ENCODE peak calls at places on chromosomes 6 and 20, in seven cellular contexts. N, F, D, W, Q, H and J are unnamed samples.
A peak's percentile ranks its signal among the peaks of the same experiment; 100 is the strongest.

GRCh38 chr6:135116566-135116965 is 61.9 kb upstream of the HBS1L start:
- DNase-seq in D (no peak), N (no peak), Q (no peak), H (no peak), F (no peak), W (no peak), J (no peak)

GRCh38 chr6:149235130-149235561 is 82.4 kb upstream of the TAB2 start:
- DNase-seq in D (peak; percentile 40), F (peak; percentile 84), W (no peak), N (peak; percentile 80), H (peak; percentile 18), Q (peak; percentile 35), J (peak; percentile 89)

GRCh38 chr6:159762681-159763293 is 942 bp downstream of the ACAT2 start:
- DNase-seq in W (no peak), Q (no peak), D (no peak), F (peak; percentile 48), H (peak; percentile 21), N (peak; percentile 50), J (no peak)

GRCh38 chr6:56999049-56999448 is 44.1 kb downstream of the BEND6 start:
- DNase-seq in W (no peak), F (peak; percentile 93), N (peak; percentile 71), D (no peak), Q (no peak), H (no peak), J (no peak)

GRCh38 chr6:152130441-152130840 is 323.0 kb downstream of the ESR1 start:
- DNase-seq in F (peak; percentile 80), H (no peak), N (peak; percentile 44), W (no peak), D (no peak), Q (no peak), J (no peak)

GRCh38 chr6:164130151-164130550 is 715.6 kb downstream of the QKI start:
- DNase-seq in W (no peak), Q (peak; percentile 26), N (no peak), F (no peak), D (peak; percentile 37), H (no peak), J (no peak)

GRCh38 chr6:137475103-137475502 is 19.1 kb downstream of the OLIG3 start:
- DNase-seq in F (no peak), D (no peak), W (no peak), N (no peak), Q (no peak), H (no peak), J (no peak)

GRCh38 chr6:73823046-73823735 is 127.2 kb downstream of the CD109 start:
- DNase-seq in D (no peak), H (no peak), W (no peak), Q (no peak), F (no peak), N (no peak), J (no peak)

GRCh38 chr6:123909989-123910388 is 106.3 kb downstream of the NKAIN2 start:
- DNase-seq in F (no peak), N (no peak), Q (no peak), W (no peak), H (no peak), D (no peak), J (no peak)

GRCh38 chr6:42520786-42521607 is 42.8 kb upstream of the UBR2 start:
- DNase-seq in N (peak; percentile 13), F (peak; percentile 90), H (peak; percentile 5), Q (no peak), D (no peak), W (no peak), J (no peak)

GRCh38 chr6:56381852-56382251 is 134.5 kb upstream of the COL21A1 start:
- DNase-seq in W (no peak), H (no peak), D (no peak), F (peak; percentile 49), Q (no peak), N (peak; percentile 84), J (no peak)

GRCh38 chr20:64242003-64242796 is 13.3 kb upstream of the PCMTD2 start:
- DNase-seq in W (no peak), N (no peak), Q (no peak), F (no peak), H (no peak), D (no peak), J (no peak)

DNA sequence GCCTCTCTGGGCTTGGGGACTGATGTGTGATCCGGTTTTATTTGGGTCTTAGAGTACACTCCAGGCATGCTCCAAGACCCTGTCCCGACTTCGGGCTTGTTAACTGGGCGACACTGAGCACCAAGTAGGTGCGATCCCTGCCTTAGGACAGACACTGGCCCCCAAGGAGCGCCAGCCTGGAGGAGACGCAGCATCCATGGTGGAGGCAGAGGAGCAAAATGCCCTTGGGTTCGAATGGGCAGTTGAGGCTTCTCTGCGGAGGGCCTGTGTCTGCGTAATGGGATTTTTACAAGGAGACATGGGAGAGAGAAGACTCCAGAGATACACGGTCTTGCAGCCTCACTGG is 593 bp upstream of the LEMD2 start:
- DNase-seq in N (no peak), D (no peak), W (no peak), H (no peak), F (no peak), Q (no peak), J (no peak)
- H3K4me3 ChIP-seq in N (peak overlapping the region; percentile 71), D (no peak overlapping the region), W (no peak overlapping the region), H (peak overlapping the region; percentile 93), F (peak overlapping the region; percentile 61), Q (peak overlapping the region; percentile 21), J (peak overlapping the region; percentile 92)

GRCh38 chr6:54717849-54718455 is 128.6 kb upstream of the FAM83B start:
- DNase-seq in F (peak; percentile 93), W (peak; percentile 21), N (peak; percentile 81), H (peak; percentile 61), D (peak; percentile 14), Q (peak; percentile 58), J (peak; percentile 42)

GRCh38 chr6:54718541-54719023 is 128.0 kb upstream of the FAM83B start:
- DNase-seq in W (no peak), H (no peak), F (peak; percentile 62), N (peak; percentile 66), Q (no peak), D (no peak), J (no peak)

GRCh38 chr6:54715990-54716389 is 130.6 kb upstream of the FAM83B start:
- DNase-seq in H (no peak), W (no peak), Q (no peak), N (no peak), F (peak; percentile 50), D (no peak), J (no peak)

GRCh38 chr6:54719633-54720032 is 126.9 kb upstream of the FAM83B start:
- DNase-seq in D (no peak), N (no peak), W (no peak), H (no peak), F (no peak), Q (no peak), J (peak; percentile 36)

DNA sequence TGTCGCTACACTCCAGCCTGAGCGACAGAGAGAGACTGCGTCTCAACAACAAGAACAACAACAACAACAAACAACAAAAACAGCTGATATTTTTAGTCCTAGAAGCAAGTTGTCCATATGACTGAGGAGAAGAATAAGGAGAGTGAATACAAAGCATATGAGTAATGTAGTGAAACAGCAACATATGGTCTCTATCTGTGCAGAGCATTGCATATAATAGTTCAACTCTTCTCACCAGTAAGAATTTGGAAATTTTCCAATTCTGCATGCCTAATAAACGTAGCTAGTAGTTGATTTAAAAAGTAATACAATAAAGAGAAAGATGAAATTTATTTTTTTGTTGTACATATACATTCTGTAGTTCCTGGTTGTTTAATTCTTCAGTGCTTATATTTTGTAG is 129.7 kb upstream of the FAM83B start:
- DNase-seq in D (no peak), W (no peak), F (peak; percentile 17), H (no peak), N (no peak), Q (no peak), J (no peak)
- H3K4me3 ChIP-seq in D (no peak overlapping the region), W (no peak overlapping the region), F (no peak overlapping the region), H (no peak overlapping the region), N (no peak overlapping the region), Q (no peak overlapping the region), J (no peak overlapping the region)

GRCh38 chr20:35226775-35227681 is 538 bp downstream of the MMP24 start:
- DNase-seq in Q (peak; percentile 49), W (peak; percentile 26), H (peak; percentile 10), F (peak; percentile 45), N (peak; percentile 23), D (peak; percentile 48), J (peak; percentile 44)

GRCh38 chr20:35224536-35224935 is 2.0 kb upstream of the MMP24 start:
- DNase-seq in F (no peak), D (no peak), W (no peak), H (no peak), N (no peak), Q (no peak), J (no peak)

GRCh38 chr20:35223941-35224340 is 2.5 kb upstream of the MMP24 start:
- DNase-seq in W (no peak), F (no peak), N (no peak), Q (no peak), H (no peak), D (no peak), J (no peak)

GRCh38 chr20:35225319-35226125 is 968 bp upstream of the MMP24 start:
- DNase-seq in D (no peak), H (no peak), Q (no peak), F (no peak), W (no peak), N (no peak), J (no peak)

DNA sequence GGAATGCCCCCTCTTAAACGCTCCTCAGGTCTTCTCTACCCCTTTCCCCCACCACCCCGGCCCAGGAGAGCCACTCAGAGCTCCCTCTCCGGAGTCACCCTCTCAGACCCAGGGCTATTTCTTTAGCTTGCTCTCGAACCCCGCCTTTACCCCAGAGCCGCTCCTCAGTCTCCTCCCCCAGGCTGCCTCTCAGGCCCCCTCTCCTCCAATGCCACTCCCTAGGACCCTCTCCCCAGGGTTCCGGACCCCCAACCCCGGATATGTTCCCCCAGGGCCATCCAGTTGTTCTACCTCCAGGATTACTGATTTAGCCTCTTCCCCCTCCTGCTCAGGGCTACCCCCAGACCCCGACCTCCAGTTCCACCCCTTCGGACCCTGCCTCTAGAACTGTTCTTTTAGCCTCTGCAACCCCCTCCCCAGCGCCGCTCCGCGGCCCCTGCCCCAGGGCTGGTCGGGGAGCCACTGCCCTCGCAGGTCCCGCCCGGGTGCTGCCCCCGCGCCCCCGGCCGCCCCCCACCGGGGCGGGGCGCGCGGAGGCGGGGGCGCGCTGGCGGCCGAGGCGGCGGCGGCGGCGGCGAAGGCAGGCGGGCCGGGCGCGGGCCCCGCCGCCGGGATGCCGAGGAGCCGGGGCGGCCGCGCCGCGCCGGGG is at the start of gene MMP24:
- DNase-seq in N (no peak), D (no peak), Q (no peak), F (no peak), W (no peak), H (no peak), J (no peak)
- H3K4me3 ChIP-seq in N (peak within 1 kb of the TSS; percentile 12), D (peak within 1 kb of the TSS; percentile 90), Q (peak within 1 kb of the TSS; percentile 71), F (no peak within 1 kb of the TSS), W (no peak within 1 kb of the TSS), H (no peak within 1 kb of the TSS), J (no peak within 1 kb of the TSS)

DNA sequence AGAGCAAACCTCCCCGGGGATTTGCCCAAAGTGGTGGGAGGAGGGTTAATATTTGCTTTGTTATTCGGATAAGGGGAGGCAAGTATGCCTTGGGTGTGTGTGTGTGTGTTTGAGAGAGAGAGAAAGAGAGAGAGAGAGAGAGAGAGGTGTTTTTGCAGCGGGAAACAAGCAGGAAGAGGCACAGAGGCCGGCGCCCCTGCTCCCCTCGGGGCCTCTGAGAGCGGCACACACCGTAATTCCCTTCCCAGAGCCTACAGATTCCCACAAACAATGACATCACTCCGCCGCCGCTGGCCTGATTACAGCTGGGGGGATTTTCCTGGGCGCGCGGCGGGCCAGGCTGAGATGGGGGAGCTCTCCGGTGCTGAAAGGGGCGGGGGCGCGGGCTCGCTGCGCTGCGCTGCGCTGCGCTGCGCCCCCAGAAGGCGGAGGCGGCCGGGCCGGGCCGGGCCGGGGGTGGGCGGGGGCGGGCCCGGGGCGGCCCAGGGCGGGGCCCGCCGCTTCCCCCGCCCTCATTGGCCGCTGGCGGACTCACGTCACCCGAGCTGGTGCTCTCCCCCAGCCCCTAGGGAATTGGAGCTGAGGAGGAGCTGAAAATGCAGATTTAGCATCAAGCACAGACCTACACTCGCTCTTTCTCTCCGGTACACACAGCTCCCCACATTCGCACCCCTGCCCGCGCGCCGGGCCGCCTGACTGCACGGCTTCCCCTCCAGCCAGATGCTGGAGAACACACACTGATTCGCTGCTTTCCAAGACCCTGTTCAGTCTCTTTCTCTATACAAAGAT is at the start of gene PCSK2:
- DNase-seq in D (peak; percentile 28), N (peak; percentile 26), F (peak; percentile 35), H (no peak), W (no peak), Q (peak; percentile 89), J (peak; percentile 90)
- H3K4me3 ChIP-seq in D (peak within 1 kb of the TSS; percentile 35), N (no peak within 1 kb of the TSS), F (no peak within 1 kb of the TSS), H (no peak within 1 kb of the TSS), W (peak within 1 kb of the TSS; percentile 31), Q (peak within 1 kb of the TSS; percentile 51), J (peak within 1 kb of the TSS; percentile 42)